ENCODE peak calls at places on chromosomes 11 and 22, in ten cellular contexts. I, S, B, G, P, H, D, W, C and Q are unnamed samples.

GRCh38 chr11:20047755-20048154 is 112.5 kb downstream of the DBX1 start:
- DNase-seq in C (no peak), P (no peak), W (no peak), I (no peak), B (no peak), S (no peak), D (no peak), H (no peak), G (no peak), Q (no peak)

GRCh38 chr11:26093206-26093605 is 238.7 kb upstream of the ANO3 start:
- DNase-seq in W (no peak), S (no peak), P (no peak), H (no peak), D (no peak), G (no peak), I (no peak), C (no peak), B (no peak), Q (no peak)

GRCh38 chr11:413120-414081 is 1.4 kb downstream of the SIGIRR start:
- DNase-seq in W (no peak), B (no peak), C (peak), G (no peak), S (no peak), P (no peak), D (no peak), H (peak), I (no peak), Q (no peak)

GRCh38 chr22:43393132-43393844 is 18.5 kb upstream of the MPPED1 start:
- DNase-seq in H (no peak), I (no peak), W (no peak), G (no peak), P (no peak), B (no peak), S (no peak), C (peak), D (no peak), Q (no peak)

GRCh38 chr11:106395716-106396349 is 318.4 kb downstream of the AASDHPPT start:
- DNase-seq in C (no peak), P (no peak), G (no peak), W (no peak), I (no peak), B (no peak), S (no peak), D (no peak), H (no peak), Q (no peak)

GRCh38 chr11:19428206-19429001 is 187.7 kb upstream of the E2F8 start:
- DNase-seq in B (no peak), G (no peak), W (no peak), C (no peak), P (no peak), D (no peak), I (no peak), S (no peak), H (no peak), Q (no peak)

GRCh38 chr11:61357233-61357893 is 4.3 kb downstream of the CYB561A3 start:
- DNase-seq in G (no peak), B (no peak), H (no peak), I (no peak), P (peak), S (no peak), D (no peak), W (no peak), C (no peak), Q (no peak)

GRCh38 chr22:27474711-27475547 is 326.6 kb downstream of the MN1 start:
- DNase-seq in G (peak), I (peak), P (no peak), H (no peak), S (no peak), D (no peak), C (no peak), W (peak), B (peak), Q (no peak)

GRCh38 chr11:114059984-114060401 is 482 bp downstream of the ZBTB16 start:
- DNase-seq in W (no peak), D (peak), B (no peak), P (no peak), S (no peak), G (peak), I (no peak), H (peak), C (peak), Q (no peak)

GRCh38 chr22:38069372-38070249 is 12.4 kb downstream of the PICK1 start:
- DNase-seq in G (no peak), P (no peak), D (peak), I (peak), S (peak), C (no peak), W (peak), B (no peak), H (peak), Q (peak)

GRCh38 chr11:134224710-134225662 is 515 bp downstream of the VPS26B start:
- DNase-seq in H (peak), C (peak), W (no peak), I (no peak), P (peak), D (peak), S (peak), B (peak), G (peak), Q (peak)

GRCh38 chr11:3824714-3825472 is 15.9 kb downstream of the RHOG start:
- DNase-seq in B (no peak), I (peak), H (peak), W (peak), S (peak), C (peak), G (no peak), P (peak), D (peak), Q (no peak)

GRCh38 chr11:57641426-57641825 is 8.3 kb downstream of the YPEL4 start:
- DNase-seq in G (no peak), C (no peak), I (peak), P (peak), B (no peak), H (no peak), S (no peak), D (peak), W (peak), Q (no peak)

GRCh38 chr11:102807921-102808320 is 10.0 kb upstream of the MMP1 start:
- DNase-seq in H (peak), P (peak), S (no peak), D (no peak), B (no peak), G (no peak), C (peak), W (peak), I (no peak), Q (no peak)

GRCh38 chr22:36184433-36185035 is 17.1 kb downstream of the APOL4 start:
- DNase-seq in C (no peak), S (no peak), I (peak), H (no peak), B (no peak), G (no peak), D (no peak), W (no peak), P (no peak), Q (no peak)

GRCh38 chr11:62001450-62002178 is 34.2 kb upstream of the FTH1 start:
- DNase-seq in H (peak), B (no peak), D (peak), G (peak), S (peak), I (peak), C (no peak), P (no peak), W (no peak), Q (no peak)

GRCh38 chr11:111561306-111561705 is 20.8 kb downstream of the LAYN start:
- DNase-seq in B (no peak), D (no peak), I (no peak), C (no peak), P (no peak), S (no peak), G (no peak), W (no peak), H (no peak), Q (no peak)

GRCh38 chr11:104624021-104624420 is 274.2 kb downstream of the CASP12 start:
- DNase-seq in B (no peak), I (no peak), W (no peak), S (no peak), H (no peak), G (no peak), D (no peak), P (no peak), C (no peak), Q (no peak)

GRCh38 chr11:34890812-34891211 is 25.4 kb downstream of the APIP start:
- DNase-seq in W (peak), S (no peak), H (no peak), C (no peak), D (peak), B (no peak), I (peak), G (no peak), P (peak), Q (no peak)

GRCh38 chr11:131392528-131393255 is 22.3 kb downstream of the NTM start:
- DNase-seq in I (no peak), P (no peak), D (peak), H (no peak), S (no peak), B (no peak), C (no peak), W (no peak), G (no peak), Q (no peak)

GRCh38 chr11:127345819-127346459 is 345.4 kb upstream of the KIRREL3 start:
- DNase-seq in I (peak), D (peak), W (peak), G (no peak), P (peak), H (no peak), C (no peak), B (no peak), S (no peak), Q (no peak)

GRCh38 chr22:46584081-46584903 is 35.9 kb upstream of the GRAMD4 start:
- DNase-seq in P (no peak), S (no peak), W (peak), I (no peak), C (peak), D (no peak), B (no peak), G (no peak), H (peak), Q (no peak)

GRCh38 chr11:104609297-104609696 is 289.0 kb downstream of the CASP12 start:
- DNase-seq in W (peak), G (no peak), P (peak), S (no peak), C (no peak), B (no peak), I (peak), H (no peak), D (peak), Q (no peak)

GRCh38 chr22:36549033-36549432 is 20.1 kb upstream of the EIF3D start:
- DNase-seq in S (no peak), D (no peak), G (no peak), C (no peak), H (no peak), P (no peak), W (no peak), B (no peak), I (no peak), Q (no peak)

GRCh38 chr22:45435544-45436139 is 22.1 kb downstream of the RIBC2 start:
- DNase-seq in G (peak), H (peak), P (peak), I (peak), B (peak), W (peak), S (peak), C (peak), D (peak), Q (peak)

GRCh38 chr11:47765086-47765485 is 2.1 kb downstream of the FNBP4 start:
- DNase-seq in W (no peak), D (no peak), H (no peak), C (no peak), G (no peak), B (no peak), S (no peak), P (peak), I (peak), Q (no peak)

GRCh38 chr11:116310215-116310614 is 462.6 kb downstream of the BUD13 start:
- DNase-seq in W (no peak), H (no peak), I (no peak), C (no peak), S (no peak), G (no peak), P (no peak), D (no peak), B (no peak), Q (no peak)

GRCh38 chr22:18966748-18967147 is 30.7 kb upstream of the PRODH start:
- DNase-seq in S (peak), I (no peak), G (no peak), W (no peak), B (no peak), C (peak), H (peak), P (no peak), D (no peak), Q (no peak)

GRCh38 chr22:49960967-49961600 is 512 bp downstream of the PIM3 start:
- DNase-seq in S (peak), P (peak), G (peak), I (no peak), W (peak), B (no peak), C (peak), H (peak), D (peak), Q (peak)

GRCh38 chr11:66858939-66859685 is 2.2 kb downstream of the LRFN4 start:
- DNase-seq in I (no peak), G (no peak), C (no peak), B (no peak), H (peak), P (no peak), D (no peak), W (no peak), S (no peak), Q (no peak)

GRCh38 chr11:66857234-66857926 is 516 bp downstream of the LRFN4 start:
- DNase-seq in B (no peak), D (no peak), I (no peak), P (no peak), S (no peak), G (no peak), H (peak), C (no peak), W (no peak), Q (no peak)

GRCh38 chr11:66858186-66858938 is 1.5 kb downstream of the LRFN4 start:
- DNase-seq in W (no peak), G (no peak), P (no peak), S (no peak), D (no peak), C (no peak), H (peak), B (no peak), I (no peak), Q (no peak)

GRCh38 chr11:66856496-66857233 is at the start of gene LRFN4:
- DNase-seq in I (no peak), B (no peak), D (peak), G (no peak), P (peak), W (no peak), S (no peak), C (no peak), H (peak), Q (no peak)

DNA sequence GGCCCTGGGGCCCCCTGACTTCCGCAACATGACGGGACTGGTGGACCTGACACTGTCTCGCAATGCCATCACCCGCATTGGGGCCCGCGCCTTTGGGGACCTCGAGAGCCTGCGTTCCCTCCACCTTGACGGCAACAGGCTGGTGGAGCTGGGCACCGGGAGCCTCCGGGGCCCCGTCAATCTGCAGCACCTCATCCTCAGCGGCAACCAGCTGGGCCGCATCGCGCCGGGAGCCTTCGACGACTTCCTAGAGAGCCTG is 992 bp downstream of the LRFN4 start:
- DNase-seq in W (no peak), H (no peak), C (no peak), P (no peak), B (no peak), G (no peak), S (no peak), I (no peak), D (no peak), Q (no peak)
- H3K4me3 ChIP-seq in W (peak), H (peak), C (no peak), P (no peak), B (no peak), G (no peak), S (no peak), I (no peak), D (no peak), Q (no peak)

GRCh38 chr11:2435288-2436012 is 8.9 kb downstream of the TRPM5 start:
- DNase-seq in D (no peak), C (peak), S (peak), G (no peak), W (no peak), I (no peak), H (peak), B (no peak), P (no peak), Q (no peak)
- H3K4me3 ChIP-seq in D (no peak), C (no peak), S (no peak), G (no peak), W (no peak), I (no peak), H (no peak), B (no peak), P (no peak), Q (no peak)

GRCh38 chr11:17098632-17099031 is 21.2 kb upstream of the RPS13 start:
- DNase-seq in G (no peak), D (no peak), W (no peak), H (no peak), S (no peak), B (no peak), C (no peak), I (no peak), P (no peak), Q (no peak)
- H3K4me3 ChIP-seq in G (no peak), D (no peak), W (no peak), H (no peak), S (no peak), B (no peak), C (no peak), I (no peak), P (no peak), Q (no peak)

GRCh38 chr11:83610996-83611395 is 324.8 kb upstream of the CCDC90B start:
- DNase-seq in I (no peak), H (no peak), C (no peak), W (no peak), B (no peak), D (no peak), S (no peak), G (no peak), P (no peak), Q (no peak)
- H3K4me3 ChIP-seq in I (no peak), H (no peak), C (no peak), W (no peak), B (no peak), D (no peak), S (no peak), G (no peak), P (no peak), Q (no peak)

DNA sequence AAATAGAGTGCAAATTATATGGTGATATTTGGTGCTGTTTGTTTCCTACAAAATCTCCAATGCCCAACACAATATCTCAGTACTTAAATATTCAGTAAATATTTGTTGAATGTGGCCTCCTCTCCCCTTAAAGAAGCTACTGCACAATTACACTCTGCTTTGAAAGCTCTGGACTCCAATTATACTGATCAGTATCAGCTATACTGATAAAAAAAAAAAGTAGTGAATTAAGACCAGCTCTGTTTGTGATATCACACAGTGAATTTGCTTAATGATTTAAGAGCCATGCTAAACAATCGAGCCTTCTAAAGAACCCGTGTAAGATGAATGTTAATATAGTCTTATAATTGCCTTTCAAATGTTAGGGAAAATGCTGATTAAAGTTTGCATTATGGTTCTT is 543.2 kb upstream of the API5 start:
- DNase-seq in H (no peak), W (no peak), S (no peak), D (no peak), B (no peak), G (no peak), P (no peak), I (no peak), C (no peak), Q (no peak)
- H3K4me3 ChIP-seq in H (no peak), W (no peak), S (no peak), D (no peak), B (no peak), G (no peak), P (no peak), I (no peak), C (no peak), Q (no peak)

GRCh38 chr11:94960488-94960887 is 12.9 kb downstream of the CWC15 start:
- DNase-seq in P (no peak), H (no peak), S (no peak), G (no peak), W (no peak), I (no peak), D (no peak), B (no peak), C (no peak), Q (no peak)
- H3K4me3 ChIP-seq in P (no peak), H (no peak), S (no peak), G (no peak), W (no peak), I (no peak), D (no peak), B (no peak), C (no peak), Q (no peak)

GRCh38 chr11:16611395-16612233 is 126.8 kb upstream of the C11orf58 start:
- DNase-seq in W (no peak), P (no peak), I (no peak), C (no peak), H (no peak), S (no peak), G (no peak), B (no peak), D (peak), Q (no peak)
- H3K4me3 ChIP-seq in W (no peak), P (no peak), I (no peak), C (no peak), H (no peak), S (peak), G (no peak), B (no peak), D (no peak), Q (no peak)

GRCh38 chr22:20885017-20885556 is 26.3 kb downstream of the SNAP29 start:
- DNase-seq in G (no peak), H (no peak), C (no peak), S (no peak), W (no peak), D (no peak), P (no peak), I (no peak), B (no peak), Q (no peak)
- H3K4me3 ChIP-seq in G (no peak), H (no peak), C (no peak), S (no peak), W (no peak), D (no peak), P (no peak), I (no peak), B (no peak), Q (no peak)